ENCODE peak calls at places on chromosomes 2 and 18, in five cellular contexts. L is MM.1S, G is adipocyte, T is prostate gland, X is osteoblast. Z is an unnamed sample.
A peak's percentile ranks its signal among the peaks of the same experiment; 100 is the strongest.

GRCh38 chr2:180520206-180520605 is 460.2 kb upstream of the UBE2E3 start:
- DNase-seq in L (peak; percentile 40), G (no peak), T (no peak), X (no peak), Z (no peak)

GRCh38 chr2:241797441-241798080 is 11.4 kb upstream of the NEU4 start:
- DNase-seq in L (no peak), G (no peak), T (no peak), X (peak; percentile 78), Z (no peak)

GRCh38 chr2:25709349-25709748 is 36.0 kb upstream of the DTNB start:
- DNase-seq in L (no peak), G (no peak), T (no peak), X (no peak), Z (no peak)

GRCh38 chr2:63926800-63927199 is 85.1 kb downstream of the UGP2 start:
- DNase-seq in L (no peak), G (no peak), T (no peak), X (no peak), Z (no peak)

GRCh38 chr18:23453657-23454011 is 547 bp downstream of the RIOK3 start:
- DNase-seq in L (no peak), G (peak; percentile 66), T (peak; percentile 15), X (peak; percentile 82), Z (no peak)

GRCh38 chr2:230666885-230667712 is 45.5 kb upstream of the CAB39 start:
- DNase-seq in L (no peak), G (peak; percentile 25), T (no peak), X (peak; percentile 77), Z (no peak)

GRCh38 chr2:211928186-211928585 is 610.4 kb downstream of the ERBB4 start:
- DNase-seq in L (no peak), G (no peak), T (no peak), X (no peak), Z (no peak)

GRCh38 chr2:72236445-72237067 is 88.9 kb upstream of the CYP26B1 start:
- DNase-seq in L (no peak), G (peak; percentile 84), T (no peak), X (peak; percentile 59), Z (no peak)

GRCh38 chr2:26946841-26947784 is 23.3 kb upstream of the MAPRE3 start:
- DNase-seq in L (no peak), G (peak; percentile 49), T (no peak), X (no peak), Z (no peak)

GRCh38 chr2:130756041-130756720 is 841 bp downstream of the AMER3 start:
- DNase-seq in L (peak; percentile 12), G (peak; percentile 14), T (no peak), X (peak; percentile 95), Z (no peak)

GRCh38 chr2:215851091-215851490 is 162.3 kb downstream of the MREG start:
- DNase-seq in L (no peak), G (peak; percentile 61), T (no peak), X (peak; percentile 67), Z (no peak)

GRCh38 chr2:10402652-10403215 is 45.4 kb downstream of the ODC1 start:
- DNase-seq in L (no peak), G (no peak), T (no peak), X (no peak), Z (no peak)

GRCh38 chr2:200479617-200480292 is 30.1 kb downstream of the KCTD18 start:
- DNase-seq in L (no peak), G (peak; percentile 74), T (peak; percentile 51), X (peak; percentile 91), Z (no peak)

GRCh38 chr2:144310889-144311608 is 208.9 kb downstream of the ZEB2 start:
- DNase-seq in L (no peak), G (no peak), T (no peak), X (no peak), Z (no peak)

GRCh38 chr2:60213865-60214657 is 339.4 kb downstream of the BCL11A start:
- DNase-seq in L (no peak), G (no peak), T (peak; percentile 88), X (no peak), Z (no peak)

GRCh38 chr2:226660524-226660923 is 139.1 kb downstream of the IRS1 start:
- DNase-seq in L (no peak), G (peak; percentile 89), T (no peak), X (peak; percentile 83), Z (no peak)

GRCh38 chr2:24824966-24825882 is 32.0 kb downstream of the CENPO start:
- DNase-seq in L (no peak), G (no peak), T (no peak), X (peak; percentile 79), Z (no peak)

GRCh38 chr18:62954341-62954740 is 239.0 kb downstream of the PHLPP1 start:
- DNase-seq in L (no peak), G (no peak), T (no peak), X (no peak), Z (no peak)

GRCh38 chr2:60657673-60658072 is 98.4 kb upstream of the PAPOLG start:
- DNase-seq in L (no peak), G (no peak), T (no peak), X (no peak), Z (no peak)

GRCh38 chr2:212245868-212246267 is 292.7 kb downstream of the ERBB4 start:
- DNase-seq in L (no peak), G (no peak), T (no peak), X (no peak), Z (no peak)

GRCh38 chr2:172555522-172556283 is at the start of gene PDK1:
- DNase-seq in L (peak; percentile 91), G (peak; percentile 98), T (peak; percentile 91), X (peak; percentile 98), Z (peak; percentile 91)

GRCh38 chr18:75135158-75135725 is 73.7 kb downstream of the PTGR3 start:
- DNase-seq in L (no peak), G (no peak), T (no peak), X (peak; percentile 35), Z (no peak)

GRCh38 chr2:26849056-26850001 is 1.4 kb downstream of the DPYSL5 start:
- DNase-seq in L (no peak), G (no peak), T (no peak), X (peak; percentile 56), Z (no peak)

GRCh38 chr2:73333564-73333963 is 40.2 kb upstream of the EGR4 start:
- DNase-seq in L (no peak), G (no peak), T (no peak), X (no peak), Z (no peak)

GRCh38 chr18:72013512-72013911 is 530.6 kb downstream of the CBLN2 start:
- DNase-seq in L (no peak), G (no peak), T (no peak), X (no peak), Z (no peak)

GRCh38 chr2:80490964-80491363 is 186.4 kb upstream of the LRRTM1 start:
- DNase-seq in L (no peak), G (no peak), T (no peak), X (no peak), Z (no peak)

GRCh38 chr18:36831139-36831538 is 2.2 kb downstream of the KIAA1328 start:
- DNase-seq in L (no peak), G (no peak), T (no peak), X (no peak), Z (no peak)

DNA sequence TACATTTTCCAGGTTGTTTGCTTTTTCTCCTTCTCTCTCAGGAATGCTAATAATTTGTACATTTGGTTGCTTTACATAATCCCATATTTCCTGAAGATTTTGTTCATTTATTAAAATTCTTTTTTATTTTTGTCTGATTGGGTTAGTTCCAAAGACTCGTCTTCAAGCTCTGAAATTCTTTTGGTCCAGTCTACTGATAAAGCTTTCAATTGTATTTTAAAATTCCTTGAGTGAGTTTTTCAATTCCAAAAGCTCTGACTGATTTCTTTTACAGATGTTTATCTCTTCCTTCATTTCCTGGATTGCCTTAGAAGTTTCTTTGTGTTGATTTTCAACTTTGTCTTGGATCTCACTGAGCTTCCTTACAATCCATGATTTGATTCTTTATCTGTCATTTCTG is 50.0 kb downstream of the MBOAT2 start:
- DNase-seq in L (no peak), G (no peak), T (no peak), X (no peak), Z (no peak)
- H3K9me3 ChIP-seq in L (no peaks in the 10 kb centered on the region), G (peaks cover 12% of the 10 kb centered on the region), T (no peaks in the 10 kb centered on the region), X (no peaks in the 10 kb centered on the region), Z (peaks cover 3% of the 10 kb centered on the region)

GRCh38 chr2:16335606-16335930 is 330.1 kb downstream of the CYRIA start:
- DNase-seq in L (no peak), G (no peak), T (no peak), X (peak; percentile 65), Z (no peak)

GRCh38 chr2:16335947-16336346 is 329.7 kb downstream of the CYRIA start:
- DNase-seq in L (no peak), G (no peak), T (no peak), X (peak; percentile 17), Z (no peak)

GRCh38 chr2:16332681-16333519 is 332.7 kb downstream of the CYRIA start:
- DNase-seq in L (no peak), G (no peak), T (no peak), X (no peak), Z (no peak)

GRCh38 chr2:16334886-16335605 is 330.6 kb downstream of the CYRIA start:
- DNase-seq in L (no peak), G (no peak), T (no peak), X (no peak), Z (no peak)

GRCh38 chr2:16334366-16334765 is 331.3 kb downstream of the CYRIA start:
- DNase-seq in L (no peak), G (no peak), T (no peak), X (peak; percentile 23), Z (no peak)
- H3K9me3 ChIP-seq in L (no peaks in the 10 kb centered on the region), G (peaks cover 9% of the 10 kb centered on the region), T (no peaks in the 10 kb centered on the region), X (no peaks in the 10 kb centered on the region), Z (no peaks in the 10 kb centered on the region)

GRCh38 chr2:85779641-85780315 is 26.0 kb downstream of the ATOH8 start:
- DNase-seq in L (no peak), G (no peak), T (no peak), X (no peak), Z (no peak)
- H3K9me3 ChIP-seq in L (no peaks in the 10 kb centered on the region), G (no peaks in the 10 kb centered on the region), T (no peaks in the 10 kb centered on the region), X (no peaks in the 10 kb centered on the region), Z (no peaks in the 10 kb centered on the region)

GRCh38 chr18:14942275-14942674 is 194.3 kb downstream of the ANKRD30B start:
- DNase-seq in L (no peak), G (no peak), T (no peak), X (no peak), Z (no peak)

GRCh38 chr18:14945286-14945685 is 197.3 kb downstream of the ANKRD30B start:
- DNase-seq in L (no peak), G (no peak), T (no peak), X (no peak), Z (no peak)

GRCh38 chr18:14943486-14943885 is 195.5 kb downstream of the ANKRD30B start:
- DNase-seq in L (no peak), G (no peak), T (no peak), X (no peak), Z (no peak)

GRCh38 chr18:14944838-14945237 is 196.9 kb downstream of the ANKRD30B start:
- DNase-seq in L (no peak), G (no peak), T (no peak), X (no peak), Z (no peak)

DNA sequence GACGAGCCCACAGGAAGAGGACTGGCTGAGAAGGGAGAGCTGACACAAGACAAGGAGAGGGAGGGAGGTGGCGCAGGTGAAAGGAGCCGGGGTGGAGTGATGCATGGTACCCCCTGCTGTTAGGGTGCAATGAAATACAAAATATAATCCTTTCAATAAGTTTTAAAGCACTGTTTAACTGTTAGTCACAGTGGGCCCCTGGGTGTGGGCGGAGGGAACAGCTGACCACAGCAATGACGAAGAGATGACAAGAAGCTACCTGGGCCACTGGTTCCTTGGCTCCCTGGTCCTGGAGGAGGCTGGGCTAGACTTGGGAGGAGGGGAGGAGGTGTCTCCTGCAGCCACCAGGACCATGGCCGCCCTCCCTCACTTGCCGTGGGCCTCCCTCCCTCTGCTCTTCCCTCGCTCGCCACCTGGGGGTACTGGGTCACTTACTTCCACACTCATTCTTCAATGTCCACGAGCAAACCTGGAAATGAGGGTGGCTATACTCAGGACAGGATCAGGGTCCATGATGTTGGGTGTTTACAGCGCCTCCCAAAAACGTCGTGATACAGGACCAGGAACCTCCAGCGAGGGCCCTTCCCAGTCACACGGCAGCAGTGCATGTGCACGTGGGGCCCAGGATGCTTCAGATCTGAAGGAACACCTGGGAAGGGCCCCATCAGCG is 196.1 kb downstream of the ANKRD30B start:
- DNase-seq in L (no peak), G (no peak), T (no peak), X (no peak), Z (no peak)
- H3K9me3 ChIP-seq in L (no peaks in the 10 kb centered on the region), G (no peaks in the 10 kb centered on the region), T (no peaks in the 10 kb centered on the region), X (no peaks in the 10 kb centered on the region), Z (no peaks in the 10 kb centered on the region)

Z was measured in T-helper 17 cell.